ENCODE peak calls at places on chromosome 22, in eight cellular contexts. C is anterior cingulate cortex; Z is activated CD4-positive, alpha-beta memory T cell treated with anti-CD3 and anti-CD28 coated beads, Interleukin-2, amount 10 ng/mL, durations not matched to agents 7 days and 5 days; F is iris pigment epithelial cell; Y is BE2C; W is ELF-1; Q is Calu3; O is fibroblast of the conjunctiva. N is an unnamed sample.

GRCh38 chr22:44151661-44152060 is 29.1 kb upstream of the PARVG start:
- DNase-seq in Z (no peak), O (peak; percentile 50), Y (no peak), C (no peak), Q (no peak), W (no peak), F (peak; percentile 73), N (no peak)

GRCh38 chr22:38345782-38346181 is 28.5 kb upstream of the CSNK1E start:
- DNase-seq in Y (no peak), O (no peak), F (no peak), Q (no peak), C (no peak), W (no peak), Z (no peak), N (peak; percentile 28)

GRCh38 chr22:37485714-37486223 is 415 bp downstream of the MFNG start:
- DNase-seq in O (no peak), Z (peak; percentile 29), W (no peak), Y (no peak), C (no peak), F (no peak), Q (no peak), N (no peak)

GRCh38 chr22:48256041-48256739 is 1493.7 kb downstream of the TBC1D22A start:
- DNase-seq in Y (no peak), C (no peak), F (no peak), Q (no peak), O (no peak), Z (no peak), W (no peak), N (no peak)

GRCh38 chr22:28123989-28124766 is 205.1 kb upstream of the PITPNB start:
- DNase-seq in Z (no peak), Q (no peak), O (no peak), W (no peak), F (no peak), C (no peak), Y (no peak), N (no peak)

GRCh38 chr22:39595622-39596182 is 25.1 kb downstream of the CACNA1I start:
- DNase-seq in W (no peak), Y (no peak), O (no peak), Z (no peak), Q (no peak), F (no peak), C (no peak), N (no peak)

GRCh38 chr22:28237092-28237491 is 318.0 kb upstream of the PITPNB start:
- DNase-seq in Y (no peak), Z (no peak), Q (no peak), O (no peak), W (no peak), F (no peak), C (no peak), N (no peak)

GRCh38 chr22:36397081-36397766 is 9.5 kb upstream of the MYH9 start:
- DNase-seq in Q (peak; percentile 50), C (no peak), F (peak; percentile 78), O (no peak), W (peak; percentile 58), Y (no peak), Z (no peak), N (no peak)

GRCh38 chr22:23763579-23764331 is 965 bp downstream of the C22orf15 start:
- DNase-seq in F (no peak), W (no peak), Q (no peak), C (no peak), Z (peak; percentile 43), O (no peak), Y (peak; percentile 47), N (no peak)

GRCh38 chr22:43136255-43136654 is 6.9 kb downstream of the MCAT start:
- DNase-seq in W (peak; percentile 77), Z (peak; percentile 44), Y (peak; percentile 75), C (no peak), O (no peak), Q (peak; percentile 66), F (peak; percentile 33), N (no peak)

GRCh38 chr22:22550789-22551434 is 8.2 kb downstream of the PRAME start:
- DNase-seq in O (no peak), F (no peak), Y (no peak), Q (no peak), Z (no peak), W (no peak), C (no peak), N (no peak)

GRCh38 chr22:22884010-22884887 is 3.4 kb upstream of the IGLL5 start:
- DNase-seq in C (peak; percentile 23), Z (peak; percentile 78), Y (peak; percentile 73), Q (peak; percentile 78), F (peak; percentile 62), O (peak; percentile 44), W (peak; percentile 88), N (no peak)

GRCh38 chr22:23146842-23147205 is 1.5 kb downstream of the RAB36 start:
- DNase-seq in Z (no peak), W (no peak), C (no peak), O (no peak), Q (no peak), Y (no peak), F (peak; percentile 28), N (no peak)

GRCh38 chr22:24059121-24059520 is 48.0 kb downstream of the CABIN1 start:
- DNase-seq in Q (no peak), Z (no peak), F (peak; percentile 89), O (peak; percentile 53), W (no peak), C (no peak), Y (no peak), N (no peak)

GRCh38 chr22:48581206-48581766 is 1246.4 kb downstream of the BRD1 start:
- DNase-seq in W (no peak), C (no peak), Q (no peak), O (no peak), F (no peak), Y (no peak), Z (no peak), N (no peak)

GRCh38 chr22:25840162-25840561 is 98.2 kb downstream of the MYO18B start:
- DNase-seq in Z (no peak), O (no peak), Y (no peak), C (no peak), Q (no peak), W (peak; percentile 72), F (no peak), N (no peak)

GRCh38 chr22:37784829-37785495 is 22.8 kb upstream of the GCAT start:
- DNase-seq in Z (no peak), O (no peak), Q (peak; percentile 79), F (no peak), W (peak; percentile 22), C (no peak), Y (no peak), N (no peak)

GRCh38 chr22:19579880-19580279 is 55.7 kb upstream of the CLDN5 start:
- DNase-seq in F (no peak), C (no peak), O (no peak), Z (peak; percentile 50), Q (no peak), Y (no peak), W (no peak), N (peak; percentile 74)

GRCh38 chr22:27732391-27732790 is 69.2 kb downstream of the MN1 start:
- DNase-seq in Z (no peak), W (no peak), Y (no peak), O (no peak), Q (no peak), F (no peak), C (no peak), N (peak; percentile 33)

GRCh38 chr22:42873361-42873760 is 16.3 kb upstream of the ARFGAP3 start:
- DNase-seq in F (no peak), W (no peak), Q (no peak), Y (no peak), Z (no peak), C (no peak), O (no peak), N (no peak)

GRCh38 chr22:40193429-40194421 is 16.0 kb downstream of the TNRC6B start:
- DNase-seq in Y (no peak), W (peak; percentile 79), F (no peak), O (no peak), Q (no peak), C (no peak), Z (no peak), N (no peak)

GRCh38 chr22:25780673-25781072 is 38.7 kb downstream of the MYO18B start:
- DNase-seq in Y (peak; percentile 85), O (no peak), Q (no peak), F (no peak), W (peak; percentile 23), C (no peak), Z (no peak), N (no peak)

GRCh38 chr22:31344369-31345330 is 1.5 kb downstream of the PATZ1 start:
- DNase-seq in W (no peak), F (peak; percentile 76), Y (peak; percentile 37), O (no peak), C (no peak), Z (peak; percentile 39), Q (no peak), N (peak; percentile 82)

GRCh38 chr22:19621372-19622060 is 92.8 kb upstream of the SEPTIN5 start:
- DNase-seq in O (no peak), W (peak; percentile 38), Z (no peak), C (no peak), Q (no peak), Y (no peak), F (peak; percentile 10), N (no peak)

GRCh38 chr22:46596819-46597218 is 23.4 kb upstream of the GRAMD4 start:
- DNase-seq in O (no peak), Z (no peak), Q (peak; percentile 93), C (no peak), Y (no peak), W (peak; percentile 93), F (no peak), N (no peak)

GRCh38 chr22:50282361-50283144 is 12.4 kb upstream of the MAPK11 start:
- DNase-seq in O (no peak), W (peak; percentile 61), Z (no peak), Q (peak; percentile 95), C (no peak), Y (no peak), F (peak; percentile 85), N (no peak)

GRCh38 chr22:41925783-41926460 is 684 bp downstream of the TNFRSF13C start:
- DNase-seq in Y (peak; percentile 78), Z (peak; percentile 77), F (peak; percentile 29), Q (peak; percentile 89), W (peak; percentile 89), O (no peak), C (no peak), N (no peak)

GRCh38 chr22:20738394-20739089 is 35.4 kb upstream of the SERPIND1 start:
- DNase-seq in W (no peak), Q (no peak), C (no peak), Z (no peak), O (no peak), Y (no peak), F (no peak), N (no peak)

GRCh38 chr22:37229012-37229804 is 14.9 kb downstream of the RAC2 start:
- DNase-seq in O (peak; percentile 73), C (no peak), Z (peak; percentile 62), Y (no peak), Q (peak; percentile 44), W (no peak), F (peak; percentile 82), N (no peak)

GRCh38 chr22:36194971-36195370 is 6.6 kb downstream of the APOL4 start:
- DNase-seq in Y (peak; percentile 69), Z (peak; percentile 56), F (peak; percentile 79), Q (peak; percentile 63), O (peak; percentile 60), W (peak; percentile 83), C (peak; percentile 23), N (peak; percentile 88)

GRCh38 chr22:37896181-37896592 is 9.9 kb upstream of the MICALL1 start:
- DNase-seq in C (no peak), Y (no peak), O (no peak), Q (peak; percentile 54), Z (peak; percentile 73), W (peak; percentile 67), F (peak; percentile 74), N (no peak)

GRCh38 chr22:36868546-36868945 is 7.7 kb downstream of the NCF4 start:
- DNase-seq in Y (no peak), Q (no peak), O (no peak), W (no peak), F (no peak), Z (no peak), C (no peak), N (no peak)

GRCh38 chr22:41267958-41268357 is 18.0 kb downstream of the RANGAP1 start:
- DNase-seq in C (no peak), Y (no peak), W (no peak), Q (no peak), O (no peak), F (no peak), Z (no peak), N (no peak)

GRCh38 chr22:27170491-27170890 is 513.1 kb downstream of the MIAT start:
- DNase-seq in C (no peak), Z (no peak), O (peak; percentile 74), W (no peak), F (peak; percentile 71), Y (peak; percentile 76), Q (peak; percentile 21), N (peak; percentile 81)